ENCODE peak calls at places on chromosomes 11 and 22, in eight cellular contexts. N is heart right ventricle, Z is heart left ventricle, Q is adrenal gland, B is psoas muscle, O is sigmoid colon, C is GM23248, L is transverse colon. T is an unnamed sample.

GRCh38 chr11:83676061-83676460 is 389.9 kb upstream of the CCDC90B start:
- DNase-seq in N (no peak), Z (no peak), Q (no peak), B (no peak), O (no peak), C (no peak), L (no peak), T (no peak)

GRCh38 chr11:73221996-73222395 is 3.9 kb downstream of the P2RY2 start:
- DNase-seq in N (no peak), Z (no peak), Q (no peak), B (peak), O (peak), C (no peak), L (no peak), T (peak)

GRCh38 chr11:82995754-82996398 is 75.8 kb downstream of the RAB30 start:
- DNase-seq in N (peak), Z (peak), Q (peak), B (peak), O (no peak), C (no peak), L (no peak), T (no peak)

GRCh38 chr11:29773656-29774264 is 243.1 kb downstream of the KCNA4 start:
- DNase-seq in N (no peak), Z (peak), Q (no peak), B (no peak), O (no peak), C (peak), L (no peak), T (no peak)

GRCh38 chr11:7904910-7905309 is 26.2 kb downstream of the OR10A6 start:
- DNase-seq in N (no peak), Z (no peak), Q (no peak), B (no peak), O (no peak), C (peak), L (no peak), T (no peak)

GRCh38 chr11:64379817-64380709 is 21.1 kb downstream of the RPS6KA4 start:
- DNase-seq in N (no peak), Z (no peak), Q (no peak), B (no peak), O (no peak), C (no peak), L (no peak), T (no peak)

GRCh38 chr11:74005721-74006517 is 3.0 kb downstream of the UCP3 start:
- DNase-seq in N (no peak), Z (no peak), Q (no peak), B (peak), O (peak), C (no peak), L (no peak), T (no peak)

GRCh38 chr22:26589367-26589844 is 526 bp downstream of the TPST2 start:
- DNase-seq in N (peak), Z (peak), Q (peak), B (peak), O (no peak), C (peak), L (peak), T (peak)

GRCh38 chr11:128610765-128611617 is 23.6 kb upstream of the ETS1 start:
- DNase-seq in N (no peak), Z (no peak), Q (no peak), B (no peak), O (no peak), C (no peak), L (peak), T (no peak)

GRCh38 chr11:66324626-66325025 is 7.8 kb upstream of the CD248 start:
- DNase-seq in N (no peak), Z (no peak), Q (no peak), B (no peak), O (no peak), C (peak), L (no peak), T (no peak)

GRCh38 chr11:116828632-116829524 is 829 bp upstream of the APOC3 start:
- DNase-seq in N (no peak), Z (no peak), Q (no peak), B (no peak), O (no peak), C (no peak), L (no peak), T (peak)

GRCh38 chr11:61776561-61777075 is 15.8 kb downstream of the TMEM258 start:
- DNase-seq in N (peak), Z (peak), Q (peak), B (peak), O (no peak), C (peak), L (peak), T (peak)

GRCh38 chr11:33689089-33689488 is 11.5 kb downstream of the C11orf91 start:
- DNase-seq in N (no peak), Z (no peak), Q (no peak), B (no peak), O (no peak), C (peak), L (no peak), T (no peak)

GRCh38 chr11:100861221-100861620 is 174.1 kb downstream of the ARHGAP42 start:
- DNase-seq in N (no peak), Z (no peak), Q (no peak), B (no peak), O (no peak), C (no peak), L (no peak), T (no peak)

GRCh38 chr11:12674571-12674935 is 332 bp downstream of the TEAD1 start:
- DNase-seq in N (no peak), Z (peak), Q (no peak), B (no peak), O (peak), C (peak), L (peak), T (no peak)

GRCh38 chr22:48957311-48957986 is 870.2 kb downstream of the BRD1 start:
- DNase-seq in N (no peak), Z (no peak), Q (no peak), B (no peak), O (no peak), C (no peak), L (peak), T (no peak)

GRCh38 chr11:9615031-9615451 is 41.6 kb downstream of the WEE1 start:
- DNase-seq in N (no peak), Z (no peak), Q (no peak), B (no peak), O (no peak), C (peak), L (no peak), T (no peak)

GRCh38 chr22:29312218-29313125 is 3.0 kb downstream of the RASL10A start:
- DNase-seq in N (no peak), Z (no peak), Q (peak), B (no peak), O (peak), C (no peak), L (no peak), T (no peak)

GRCh38 chr11:70082829-70083228 is 4.7 kb downstream of the ANO1 start:
- DNase-seq in N (no peak), Z (no peak), Q (no peak), B (no peak), O (no peak), C (no peak), L (no peak), T (no peak)

GRCh38 chr11:65739022-65739421 is 18.4 kb upstream of the RNASEH2C start:
- DNase-seq in N (no peak), Z (no peak), Q (no peak), B (no peak), O (no peak), C (no peak), L (no peak), T (no peak)

GRCh38 chr22:36528336-36528735 is 630 bp downstream of the EIF3D start:
- DNase-seq in N (no peak), Z (no peak), Q (no peak), B (no peak), O (no peak), C (peak), L (no peak), T (no peak)

GRCh38 chr22:31616315-31616980 is 45.6 kb downstream of the PISD start:
- DNase-seq in N (no peak), Z (peak), Q (no peak), B (no peak), O (no peak), C (no peak), L (no peak), T (peak)

GRCh38 chr11:31656051-31656450 is 146.5 kb downstream of the ELP4 start:
- DNase-seq in N (no peak), Z (no peak), Q (no peak), B (no peak), O (no peak), C (peak), L (no peak), T (no peak)

GRCh38 chr11:7851391-7851790 is 54.6 kb upstream of the OR5P2 start:
- DNase-seq in N (no peak), Z (no peak), Q (no peak), B (no peak), O (no peak), C (no peak), L (no peak), T (no peak)

GRCh38 chr11:104320091-104320490 is 156.1 kb upstream of the PDGFD start:
- DNase-seq in N (no peak), Z (no peak), Q (no peak), B (no peak), O (no peak), C (no peak), L (no peak), T (no peak)

GRCh38 chr11:70106757-70107156 is 28.6 kb downstream of the ANO1 start:
- DNase-seq in N (no peak), Z (no peak), Q (no peak), B (no peak), O (no peak), C (no peak), L (no peak), T (no peak)

GRCh38 chr11:99154277-99154676 is 133.5 kb downstream of the CNTN5 start:
- DNase-seq in N (no peak), Z (no peak), Q (no peak), B (no peak), O (no peak), C (no peak), L (no peak), T (no peak)

GRCh38 chr11:35541621-35542375 is 16.4 kb upstream of the PAMR1 start:
- DNase-seq in N (no peak), Z (peak), Q (peak), B (peak), O (peak), C (peak), L (peak), T (peak)

GRCh38 chr11:28727254-28727653 is 619.1 kb downstream of the METTL15 start:
- DNase-seq in N (no peak), Z (no peak), Q (no peak), B (no peak), O (no peak), C (peak), L (no peak), T (no peak)

GRCh38 chr11:60895687-60896086 is 10.7 kb downstream of the PRPF19 start:
- DNase-seq in N (no peak), Z (no peak), Q (no peak), B (no peak), O (no peak), C (no peak), L (peak), T (no peak)

GRCh38 chr11:130865091-130865771 is 51.0 kb downstream of the SNX19 start:
- DNase-seq in N (peak), Z (peak), Q (no peak), B (peak), O (no peak), C (no peak), L (no peak), T (no peak)

GRCh38 chr11:132704796-132705375 is 827.4 kb downstream of the OPCML start:
- DNase-seq in N (no peak), Z (no peak), Q (no peak), B (no peak), O (no peak), C (no peak), L (no peak), T (no peak)
- H3K27ac ChIP-seq in N (no peak), Z (no peak), Q (no peak), B (no peak), O (no peak), C (no peak), L (no peak), T (no peak)

GRCh38 chr22:20928573-20928967 is 11.4 kb downstream of the CRKL start:
- DNase-seq in N (no peak), Z (no peak), Q (no peak), B (no peak), O (no peak), C (no peak), L (no peak), T (peak)

GRCh38 chr22:20926243-20926642 is 9.0 kb downstream of the CRKL start:
- DNase-seq in N (no peak), Z (no peak), Q (no peak), B (no peak), O (no peak), C (no peak), L (no peak), T (no peak)

GRCh38 chr22:20931126-20931654 is 14.0 kb downstream of the CRKL start:
- DNase-seq in N (no peak), Z (no peak), Q (no peak), B (no peak), O (no peak), C (no peak), L (no peak), T (no peak)

GRCh38 chr22:20927940-20928572 is 10.8 kb downstream of the CRKL start:
- DNase-seq in N (no peak), Z (no peak), Q (no peak), B (no peak), O (no peak), C (no peak), L (no peak), T (no peak)

DNA sequence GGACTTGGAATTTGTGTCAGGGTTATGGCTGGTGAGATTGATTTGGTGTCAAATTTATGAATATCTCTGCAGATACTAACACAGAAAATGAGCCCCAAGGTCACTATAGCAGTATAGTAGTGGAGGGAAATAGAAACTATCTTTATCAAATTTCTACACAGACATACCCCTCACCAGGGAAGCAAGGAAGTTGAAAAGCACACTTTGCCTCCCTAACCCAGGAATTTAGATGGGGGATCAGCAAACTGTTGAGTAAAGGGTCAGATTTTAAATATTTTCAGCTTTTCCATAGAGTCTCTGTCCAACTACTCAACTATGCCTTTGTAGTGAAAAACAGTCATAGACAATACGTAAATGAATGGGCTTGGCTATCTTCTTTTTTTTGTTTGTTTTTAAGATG is 12.8 kb downstream of the CRKL start:
- DNase-seq in N (no peak), Z (no peak), Q (no peak), B (no peak), O (no peak), C (no peak), L (no peak), T (no peak)
- H3K27ac ChIP-seq in N (no peak), Z (no peak), Q (no peak), B (no peak), O (no peak), C (no peak), L (no peak), T (no peak)

GRCh38 chr22:42343551-42344081 is 73.2 kb upstream of the TCF20 start:
- DNase-seq in N (no peak), Z (no peak), Q (no peak), B (no peak), O (no peak), C (peak), L (no peak), T (no peak)

GRCh38 chr22:42343136-42343484 is 72.7 kb upstream of the TCF20 start:
- DNase-seq in N (no peak), Z (no peak), Q (no peak), B (no peak), O (no peak), C (no peak), L (no peak), T (no peak)

GRCh38 chr22:42345458-42345857 is 75.0 kb upstream of the TCF20 start:
- DNase-seq in N (no peak), Z (no peak), Q (no peak), B (no peak), O (no peak), C (no peak), L (no peak), T (no peak)

GRCh38 chr22:42342426-42343135 is 72.1 kb upstream of the TCF20 start:
- DNase-seq in N (no peak), Z (no peak), Q (no peak), B (no peak), O (no peak), C (no peak), L (no peak), T (no peak)

GRCh38 chr22:42344391-42344861 is 74.0 kb upstream of the TCF20 start:
- DNase-seq in N (peak), Z (peak), Q (no peak), B (peak), O (peak), C (peak), L (no peak), T (no peak)
- H3K27ac ChIP-seq in N (peak), Z (peak), Q (no peak), B (peak), O (peak), C (no peak), L (peak), T (no peak)

GRCh38 chr22:50258361-50259292 is 2.9 kb downstream of the MAPK12 start:
- DNase-seq in N (peak), Z (peak), Q (no peak), B (peak), O (no peak), C (no peak), L (no peak), T (no peak)

GRCh38 chr22:50260801-50261614 is 475 bp downstream of the MAPK12 start:
- DNase-seq in N (peak), Z (peak), Q (no peak), B (peak), O (no peak), C (peak), L (no peak), T (no peak)

GRCh38 chr22:50259302-50259701 is 2.2 kb downstream of the MAPK12 start:
- DNase-seq in N (no peak), Z (no peak), Q (no peak), B (no peak), O (no peak), C (no peak), L (no peak), T (no peak)

GRCh38 chr22:50261615-50262459 is at the start of gene MAPK12:
- DNase-seq in N (peak), Z (peak), Q (no peak), B (peak), O (no peak), C (peak), L (no peak), T (no peak)

GRCh38 chr22:50260434-50260800 is 1.1 kb downstream of the MAPK12 start:
- DNase-seq in N (no peak), Z (no peak), Q (no peak), B (no peak), O (no peak), C (peak), L (no peak), T (no peak)
- H3K27ac ChIP-seq in N (peak), Z (no peak), Q (no peak), B (peak), O (peak), C (peak), L (peak), T (no peak)